ENCODE peak calls at places on chromosomes 3 and 15, in five cellular contexts. D is breast epithelium, B is tibial nerve, O is endodermal cell, N is hepatocyte. H is an unnamed sample. For H3K36me3 and H3K4me1, the result is how much of the 10 kb centered on the place peaks cover.

GRCh38 chr3:194163697-194164096 is 27.7 kb downstream of the HES1 start:
- DNase-seq in D (no peak), B (no peak), O (no peak), N (no peak), H (no peak)

GRCh38 chr15:31472636-31473383 is 146.2 kb downstream of the KLF13 start:
- DNase-seq in D (no peak), B (no peak), O (peak), N (no peak), H (no peak)

GRCh38 chr15:66369773-66370651 is 13.5 kb upstream of the TIPIN start:
- DNase-seq in D (no peak), B (no peak), O (no peak), N (no peak), H (no peak)

GRCh38 chr15:92645051-92645631 is 10.4 kb downstream of the FAM174B start:
- DNase-seq in D (peak), B (no peak), O (no peak), N (no peak), H (peak)

GRCh38 chr3:84836961-84837360 is 121.8 kb upstream of the CADM2 start:
- DNase-seq in D (no peak), B (no peak), O (peak), N (peak), H (no peak)

GRCh38 chr15:56763082-56763481 is 29.8 kb upstream of the ZNF280D start:
- DNase-seq in D (no peak), B (no peak), O (no peak), N (no peak), H (no peak)

GRCh38 chr15:35665855-35666536 is 120.0 kb upstream of the DPH6 start:
- DNase-seq in D (no peak), B (peak), O (no peak), N (no peak), H (no peak)

GRCh38 chr15:61598655-61599054 is 369.6 kb upstream of the RORA start:
- DNase-seq in D (no peak), B (no peak), O (no peak), N (no peak), H (no peak)

GRCh38 chr3:139982404-139982803 is 47.4 kb downstream of the CLSTN2 start:
- DNase-seq in D (no peak), B (no peak), O (no peak), N (peak), H (peak)

GRCh38 chr3:177521305-177521704 is 324.0 kb upstream of the TBL1XR1 start:
- DNase-seq in D (peak), B (no peak), O (peak), N (peak), H (peak)

GRCh38 chr3:127688416-127689265 is 15.9 kb downstream of the ABTB1 start:
- DNase-seq in D (no peak), B (no peak), O (peak), N (peak), H (no peak)

GRCh38 chr15:59315914-59316428 is 56.7 kb downstream of the MYO1E start:
- DNase-seq in D (no peak), B (no peak), O (no peak), N (no peak), H (no peak)

GRCh38 chr3:126469479-126469878 is 6.2 kb downstream of the ZXDC start:
- DNase-seq in D (no peak), B (no peak), O (no peak), N (no peak), H (peak)

GRCh38 chr3:105537371-105538075 is 170.8 kb downstream of the ALCAM start:
- DNase-seq in D (no peak), B (no peak), O (no peak), N (no peak), H (no peak)

GRCh38 chr15:93146196-93146595 is 57.2 kb upstream of the RGMA start:
- DNase-seq in D (no peak), B (no peak), O (no peak), N (no peak), H (no peak)

GRCh38 chr3:65811050-65811766 is 227.5 kb downstream of the MAGI1 start:
- DNase-seq in D (no peak), B (peak), O (no peak), N (peak), H (no peak)

GRCh38 chr3:86161493-86161892 is 829.5 kb downstream of the VGLL3 start:
- DNase-seq in D (no peak), B (no peak), O (no peak), N (no peak), H (no peak)

GRCh38 chr3:40829876-40830275 is 305.1 kb downstream of the ZNF621 start:
- DNase-seq in D (no peak), B (no peak), O (no peak), N (no peak), H (no peak)

GRCh38 chr15:25859838-25860645 is 3.1 kb downstream of the ATP10A start:
- DNase-seq in D (peak), B (no peak), O (no peak), N (no peak), H (no peak)

GRCh38 chr3:46208167-46208704 is at the start of gene CCR1:
- DNase-seq in D (peak), B (peak), O (peak), N (peak), H (peak)
- H3K4me3 ChIP-seq in D (peak), B (peak), O (no peak), N (no peak), H (no peak)

DNA sequence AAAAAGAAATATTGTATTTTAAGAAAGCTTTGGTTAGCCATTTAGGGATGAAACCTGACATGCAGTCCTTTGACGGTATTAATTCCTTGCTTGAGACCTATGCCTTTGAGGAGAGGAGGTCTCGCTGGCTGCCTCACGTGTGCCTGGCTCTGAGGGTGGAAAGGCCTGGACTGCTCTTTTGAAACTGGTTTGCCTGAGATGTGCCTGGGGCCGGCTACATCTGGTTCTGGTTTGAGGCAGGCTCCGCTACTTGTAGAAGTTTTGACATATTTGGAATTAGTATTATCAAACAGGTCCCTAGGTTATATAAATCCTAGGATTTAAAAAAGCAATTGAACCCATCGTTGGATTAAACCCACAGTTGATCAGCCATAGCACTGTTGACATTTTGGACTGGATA is 6.5 kb downstream of the NISCH start:
- DNase-seq in D (no peak), B (no peak), O (no peak), N (no peak), H (no peak)
- H3K36me3 ChIP-seq in D (under half), B (under half), O (half or more), N (under half), H (under half)

DNA sequence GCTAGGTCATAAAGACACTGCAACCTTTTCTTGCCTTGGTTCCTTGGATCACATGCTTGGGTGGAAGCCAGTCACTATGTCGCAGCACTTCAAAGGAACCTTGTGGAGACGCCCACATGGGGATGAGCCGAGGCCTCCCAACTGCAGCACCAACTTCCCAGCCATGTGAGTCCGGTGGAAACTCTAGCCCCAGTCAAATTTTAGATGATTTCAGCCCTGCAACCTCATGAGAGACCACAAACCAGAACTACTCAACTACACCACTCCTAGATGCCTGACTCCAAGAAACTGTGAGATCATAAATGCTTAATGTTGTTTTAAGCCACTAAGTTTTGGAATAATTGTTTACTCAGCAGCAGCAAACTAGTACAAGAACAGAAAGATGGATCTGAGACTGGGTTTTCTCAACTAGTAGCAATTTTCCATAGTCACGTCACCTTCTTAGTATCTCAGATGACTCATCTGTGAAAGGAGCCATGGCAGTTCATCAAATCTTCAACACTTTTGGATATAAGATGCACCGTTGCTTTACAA is 86.5 kb downstream of the MB21D2 start:
- DNase-seq in D (no peak), B (no peak), O (no peak), N (no peak), H (no peak)
- H3K4me1 ChIP-seq in D (under half), B (under half), O (under half), N (under half), H (under half)

DNA sequence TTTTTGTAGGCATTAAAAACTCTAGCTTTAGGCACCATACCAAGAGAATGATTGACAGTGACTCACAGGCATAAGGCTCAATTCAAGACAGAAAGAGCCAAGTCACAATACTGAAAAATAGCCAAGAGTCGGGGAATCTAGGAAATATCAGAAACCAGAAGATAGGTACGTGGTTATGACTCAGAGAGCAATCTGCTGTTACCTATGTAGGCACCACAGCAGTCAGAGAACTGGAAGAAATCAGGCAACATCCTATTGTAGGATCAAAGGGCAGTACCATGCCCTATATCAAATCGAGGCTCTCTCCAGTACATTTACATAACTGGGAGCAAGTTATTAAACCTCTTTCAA is 23.2 kb downstream of the SUCNR1 start:
- DNase-seq in D (no peak), B (no peak), O (no peak), N (no peak), H (no peak)
- H3K4me3 ChIP-seq in D (no peak), B (no peak), O (no peak), N (no peak), H (no peak)

GRCh38 chr15:52368402-52368801 is 72.8 kb upstream of the MYO5C start:
- DNase-seq in D (no peak), B (no peak), O (no peak), N (no peak), H (no peak)
- H3K36me3 ChIP-seq in D (under half), B (under half), O (under half), N (under half), H (under half)

GRCh38 chr15:76894174-76894573 is 11.0 kb downstream of the SCAPER start:
- DNase-seq in D (no peak), B (no peak), O (no peak), N (no peak), H (no peak)

GRCh38 chr15:76901965-76902364 is 3.2 kb downstream of the SCAPER start:
- DNase-seq in D (no peak), B (no peak), O (no peak), N (no peak), H (no peak)

GRCh38 chr15:76903251-76903681 is 1.9 kb downstream of the SCAPER start:
- DNase-seq in D (no peak), B (no peak), O (no peak), N (peak), H (peak)

GRCh38 chr15:76898102-76898501 is 7.0 kb downstream of the SCAPER start:
- DNase-seq in D (no peak), B (no peak), O (no peak), N (no peak), H (no peak)
- H3K4me1 ChIP-seq in D (under half), B (under half), O (under half), N (under half), H (under half)

DNA sequence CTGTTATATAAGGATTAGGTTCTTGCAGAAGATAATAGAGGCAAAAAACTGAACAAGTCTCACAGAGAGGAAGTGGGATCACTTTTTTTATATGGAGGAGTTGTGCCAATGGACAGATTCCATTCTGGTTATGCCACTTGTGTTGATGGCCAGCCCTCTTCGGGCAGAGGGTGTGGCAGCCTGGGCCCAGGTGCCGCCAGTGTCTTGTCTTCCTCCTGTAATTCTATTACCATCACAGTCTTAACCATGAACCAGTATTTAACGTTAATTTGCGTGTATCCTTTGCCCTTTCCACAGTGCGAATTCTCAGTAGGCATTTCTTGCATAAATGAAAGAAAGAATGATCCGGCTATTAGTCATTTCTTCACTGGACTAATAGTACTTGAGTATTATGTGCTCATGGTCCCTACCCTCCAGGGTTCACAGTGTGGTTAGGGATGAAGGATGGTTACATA is 7.0 kb upstream of the USP4 start:
- DNase-seq in D (peak), B (no peak), O (no peak), N (no peak), H (no peak)
- H3K4me3 ChIP-seq in D (no peak), B (no peak), O (no peak), N (no peak), H (no peak)

DNA sequence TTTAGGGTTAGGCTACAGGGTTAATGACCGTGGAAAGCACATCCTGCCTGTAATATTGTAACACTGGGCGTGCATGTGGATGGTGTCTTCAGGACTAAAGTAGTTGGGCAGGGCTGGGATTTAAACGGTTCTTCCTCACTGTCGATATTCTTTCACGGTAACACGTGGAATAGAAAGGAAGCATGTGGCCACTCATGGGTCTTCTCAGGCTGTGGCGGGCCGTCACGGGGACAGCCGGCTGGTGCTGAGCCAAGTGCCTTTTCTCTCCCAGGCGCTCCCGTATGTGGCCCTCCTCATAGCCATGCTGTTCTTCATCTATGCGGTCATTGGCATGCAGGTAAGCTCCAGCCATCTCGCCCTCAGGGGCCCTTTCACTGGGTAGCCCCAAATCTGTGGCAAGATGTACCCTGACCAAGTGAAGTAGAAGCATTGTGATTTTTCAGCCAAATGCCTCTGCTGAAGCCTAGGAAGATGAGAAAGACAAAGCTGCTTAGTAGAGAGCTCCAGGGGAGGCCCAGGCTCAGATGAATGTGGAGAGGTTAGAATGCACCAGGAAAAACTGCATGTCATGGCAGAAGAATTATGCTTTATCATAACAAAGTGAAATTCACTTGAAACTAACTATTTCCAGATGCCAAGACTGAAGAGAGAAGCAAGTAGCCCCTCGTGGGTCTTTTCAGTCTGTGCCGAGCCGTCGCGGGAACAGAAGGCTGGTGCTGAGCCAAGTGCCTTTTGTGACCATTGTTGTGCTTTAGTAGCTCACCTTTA is 73.5 kb downstream of the CHDH start:
- DNase-seq in D (no peak), B (no peak), O (peak), N (no peak), H (no peak)
- H3K36me3 ChIP-seq in D (under half), B (under half), O (under half), N (under half), H (under half)

GRCh38 chr3:32288819-32289218 is 50.3 kb downstream of the CMTM8 start:
- DNase-seq in D (no peak), B (no peak), O (peak), N (no peak), H (no peak)
- H3K4me1 ChIP-seq in D (under half), B (under half), O (under half), N (under half), H (under half)

H was measured in Caco-2.